ENCODE peak calls at places on chromosomes 2 and 18, in nine cellular contexts. C is activated CD8-positive, alpha-beta T cell treated with anti-CD3 and anti-CD28 coated beads, Interleukin-2, amount 10 ng/mL, durations not matched to agents 7 days and 5 days; J is Panc1; N is NCI-H1092 treated with DMSO at 0.1 percent for 48 hours; R is skeletal muscle cell; L is AG10803; T is CD8-positive, alpha-beta memory T cell; P is sigmoid colon; W is heart left ventricle. M is an unnamed sample.

GRCh38 chr2:25036221-25036559 is 5.7 kb upstream of the EFR3B start:
- DNase-seq in R (no peak), C (no peak), P (no peak), N (peak), L (no peak), W (no peak), T (no peak), J (no peak), M (no peak)

GRCh38 chr2:76044701-76045100 is 334.0 kb upstream of the GCFC2 start:
- DNase-seq in J (no peak), P (no peak), C (no peak), T (no peak), L (no peak), W (no peak), R (no peak), N (no peak), M (no peak)

GRCh38 chr2:64111426-64111825 is 32.8 kb downstream of the PELI1 start:
- DNase-seq in P (no peak), C (no peak), L (no peak), T (no peak), J (no peak), W (no peak), N (no peak), R (no peak), M (no peak)

GRCh38 chr18:62436636-62437519 is 85.9 kb upstream of the ZCCHC2 start:
- DNase-seq in R (peak), C (no peak), W (peak), P (peak), L (peak), J (no peak), N (no peak), T (no peak), M (no peak)

GRCh38 chr2:69514406-69514805 is 77.2 kb upstream of the NFU1 start:
- DNase-seq in R (peak), P (no peak), W (peak), L (peak), T (no peak), J (no peak), C (no peak), N (no peak), M (no peak)

GRCh38 chr2:134002391-134002790 is 251.5 kb upstream of the MGAT5 start:
- DNase-seq in W (no peak), R (no peak), T (no peak), L (no peak), N (no peak), P (no peak), J (no peak), C (no peak), M (no peak)

GRCh38 chr2:217622205-217622621 is 380.6 kb downstream of the TNS1 start:
- DNase-seq in R (peak), W (peak), C (no peak), N (peak), J (no peak), L (peak), P (peak), T (no peak), M (no peak)

GRCh38 chr2:225004531-225004930 is 37.7 kb downstream of the DOCK10 start:
- DNase-seq in P (no peak), L (peak), R (peak), J (no peak), W (no peak), N (no peak), C (no peak), T (no peak), M (no peak)

GRCh38 chr2:239391286-239392071 is 9.3 kb downstream of the HDAC4 start:
- DNase-seq in N (no peak), J (no peak), R (no peak), L (no peak), W (peak), T (no peak), C (no peak), P (peak), M (no peak)

GRCh38 chr2:164992818-164993217 is 37.5 kb upstream of the SLC38A11 start:
- DNase-seq in L (peak), N (peak), T (no peak), W (no peak), J (peak), R (peak), P (peak), C (peak), M (peak)

GRCh38 chr2:106115250-106115649 is 78.9 kb downstream of the UXS1 start:
- DNase-seq in L (peak), R (peak), W (no peak), C (no peak), T (no peak), N (no peak), P (no peak), J (peak), M (peak)

GRCh38 chr18:32302806-32303205 is 113.0 kb downstream of the MEP1B start:
- DNase-seq in P (no peak), C (no peak), J (no peak), R (no peak), N (no peak), W (no peak), L (no peak), T (no peak), M (no peak)

GRCh38 chr18:12652861-12653401 is 5.0 kb downstream of the SPIRE1 start:
- DNase-seq in N (no peak), L (peak), R (no peak), C (peak), W (no peak), T (no peak), J (no peak), P (no peak), M (no peak)

GRCh38 chr2:150487537-150488429 is at the start of gene RND3:
- DNase-seq in C (peak), P (peak), W (peak), J (peak), R (peak), T (no peak), N (peak), L (peak), M (peak)

GRCh38 chr2:237639441-237640220 is 12.2 kb downstream of the LRRFIP1 start:
- DNase-seq in P (no peak), T (no peak), N (no peak), C (no peak), R (no peak), L (no peak), W (peak), J (no peak), M (no peak)

GRCh38 chr18:58446661-58447060 is 182.2 kb downstream of the ALPK2 start:
- DNase-seq in W (no peak), L (no peak), N (no peak), P (no peak), T (no peak), C (no peak), J (no peak), R (no peak), M (no peak)

GRCh38 chr2:131148426-131148825 is 43.3 kb downstream of the PLEKHB2 start:
- DNase-seq in J (no peak), T (no peak), L (no peak), P (no peak), R (no peak), N (no peak), C (no peak), W (no peak), M (no peak)

GRCh38 chr2:43221660-43222471 is 4.5 kb downstream of the ZFP36L2 start:
- DNase-seq in T (peak), N (peak), W (peak), J (peak), R (peak), P (peak), C (peak), L (peak), M (peak)

GRCh38 chr18:78630356-78630755 is 349.3 kb upstream of the SALL3 start:
- DNase-seq in W (no peak), L (no peak), R (no peak), J (no peak), T (no peak), P (peak), N (no peak), C (no peak), M (no peak)

GRCh38 chr18:39799010-39799409 is 2156.0 kb upstream of the PIK3C3 start:
- DNase-seq in L (peak), N (peak), J (no peak), W (no peak), C (no peak), P (no peak), T (no peak), R (no peak), M (no peak)

GRCh38 chr18:29960539-29960938 is 1082.0 kb downstream of the DSC3 start:
- DNase-seq in W (no peak), L (no peak), T (no peak), J (no peak), C (no peak), R (no peak), N (no peak), P (no peak), M (no peak)

GRCh38 chr2:46424937-46425336 is 54.4 kb upstream of the TMEM247 start:
- DNase-seq in T (no peak), C (no peak), P (no peak), R (no peak), J (no peak), N (no peak), W (no peak), L (no peak), M (no peak)

GRCh38 chr2:62216616-62217015 is 20.7 kb downstream of the B3GNT2 start:
- DNase-seq in N (no peak), P (no peak), L (peak), T (no peak), W (no peak), R (peak), J (no peak), C (no peak), M (no peak)

GRCh38 chr2:217521820-217522219 is 481.0 kb downstream of the TNS1 start:
- DNase-seq in W (no peak), R (peak), N (no peak), C (no peak), L (peak), T (no peak), P (no peak), J (no peak), M (no peak)

GRCh38 chr2:127108090-127108523 is 1.2 kb upstream of the BIN1 start:
- DNase-seq in W (no peak), P (peak), N (no peak), L (no peak), T (no peak), C (no peak), J (no peak), R (no peak), M (no peak)

GRCh38 chr2:180231015-180231414 is 223.9 kb upstream of the CWC22 start:
- DNase-seq in P (no peak), W (no peak), J (no peak), L (no peak), C (no peak), R (no peak), N (no peak), T (no peak), M (no peak)

GRCh38 chr18:61169386-61169785 is 163.8 kb upstream of the CDH20 start:
- DNase-seq in N (no peak), J (no peak), T (no peak), R (no peak), C (no peak), L (no peak), P (no peak), W (no peak), M (no peak)

GRCh38 chr18:63452273-63452672 is 24.5 kb upstream of the SERPINB5 start:
- DNase-seq in T (no peak), J (no peak), L (no peak), C (no peak), W (no peak), R (no peak), P (no peak), N (no peak), M (no peak)

GRCh38 chr2:160493227-160494028 is at the start of gene RBMS1:
- DNase-seq in J (no peak), R (no peak), L (peak), W (peak), N (peak), P (peak), C (peak), T (peak), M (no peak)

GRCh38 chr2:198807131-198807530 is 650.6 kb downstream of the SATB2 start:
- DNase-seq in W (no peak), N (no peak), T (no peak), C (no peak), J (no peak), L (peak), P (no peak), R (no peak), M (no peak)

GRCh38 chr2:28704621-28705020 is 47.0 kb upstream of the PPP1CB start:
- DNase-seq in P (no peak), C (no peak), T (no peak), J (no peak), W (no peak), L (no peak), R (no peak), N (no peak), M (no peak)

GRCh38 chr18:50569930-50570329 is 10.0 kb downstream of the MAPK4 start:
- DNase-seq in W (no peak), J (no peak), R (no peak), T (no peak), P (no peak), N (no peak), C (no peak), L (no peak), M (no peak)

GRCh38 chr2:98790221-98790620 is 59.3 kb upstream of the MGAT4A start:
- DNase-seq in P (no peak), L (no peak), J (no peak), T (no peak), R (no peak), N (no peak), C (no peak), W (no peak), M (no peak)

GRCh38 chr2:2646312-2647051 is 315.4 kb upstream of the MYT1L start:
- DNase-seq in N (no peak), R (no peak), W (no peak), C (peak), L (no peak), J (no peak), P (no peak), T (no peak), M (no peak)

GRCh38 chr2:199405241-199405640 is 52.5 kb downstream of the SATB2 start:
- DNase-seq in J (no peak), W (no peak), N (no peak), P (no peak), T (no peak), L (peak), R (no peak), C (no peak), M (peak)

GRCh38 chr18:49175476-49175875 is 224.7 kb upstream of the SMAD7 start:
- DNase-seq in P (no peak), W (no peak), L (no peak), R (no peak), T (no peak), C (no peak), N (no peak), J (no peak), M (no peak)

GRCh38 chr2:177056540-177056939 is 156.1 kb upstream of the HNRNPA3 start:
- DNase-seq in R (no peak), P (peak), N (no peak), W (no peak), T (no peak), J (no peak), L (no peak), C (no peak), M (peak)

GRCh38 chr2:202278036-202278760 is 12.6 kb downstream of the NOP58 start:
- DNase-seq in W (no peak), C (no peak), L (peak), T (no peak), R (no peak), N (no peak), P (no peak), J (no peak), M (no peak)